ENCODE peak calls at places on chromosome 1, in four cellular contexts. X is activated B cell treated with CpG ODN at 0.5 μM for 24 hours, Y is T-helper 2 cell, D is cardiac muscle cell. P is an unnamed sample.

GRCh38 chr1:113040041-113040440 is 33.0 kb upstream of the LRIG2 start:
- DNase-seq in X (no peak), Y (no peak), D (peak), P (no peak)

GRCh38 chr1:153260980-153261792 is 1.7 kb downstream of the LORICRIN start:
- DNase-seq in X (peak), Y (peak), D (peak), P (no peak)

GRCh38 chr1:9281907-9282306 is 10.8 kb upstream of the SPSB1 start:
- DNase-seq in X (no peak), Y (no peak), D (no peak), P (no peak)

GRCh38 chr1:212366901-212367300 is 47.8 kb downstream of the PACC1 start:
- DNase-seq in X (no peak), Y (no peak), D (no peak), P (no peak)

GRCh38 chr1:2209400-2210083 is 15.0 kb upstream of the FAAP20 start:
- DNase-seq in X (no peak), Y (peak), D (no peak), P (no peak)

GRCh38 chr1:177274687-177275211 is 104.0 kb downstream of the BRINP2 start:
- DNase-seq in X (no peak), Y (no peak), D (peak), P (no peak)

GRCh38 chr1:42434340-42434739 is 21.5 kb downstream of the ZMYND12 start:
- DNase-seq in X (no peak), Y (no peak), D (no peak), P (no peak)

GRCh38 chr1:64699327-64699726 is 45.5 kb upstream of the RAVER2 start:
- DNase-seq in X (no peak), Y (no peak), D (no peak), P (no peak)

P was measured in cerebellar cortex.